ENCODE peak calls at places on chromosomes 7 and 10, in six cellular contexts. O is transverse colon; S is heart right ventricle; E is CD8-positive, alpha-beta T cell; A is lung; J is MM.1S. R is an unnamed sample.

GRCh38 chr10:101367569-101368453 is 13.8 kb downstream of the BTRC start:
- DNase-seq in O (no peak), S (no peak), E (no peak), A (no peak), J (no peak), R (no peak)

GRCh38 chr10:43013065-43013464 is 63.8 kb upstream of the RET start:
- DNase-seq in O (no peak), S (no peak), E (no peak), A (no peak), J (no peak), R (no peak)

GRCh38 chr10:614772-615582 is 74.5 kb downstream of the DIP2C start:
- DNase-seq in O (no peak), S (no peak), E (no peak), A (no peak), J (no peak), R (peak; percentile 23)

GRCh38 chr10:113463777-113464176 is 89.1 kb upstream of the HABP2 start:
- DNase-seq in O (no peak), S (no peak), E (no peak), A (no peak), J (no peak), R (peak; percentile 29)

GRCh38 chr7:87702326-87702725 is 74.1 kb downstream of the RUNDC3B start:
- DNase-seq in O (no peak), S (no peak), E (no peak), A (no peak), J (no peak), R (no peak)

GRCh38 chr10:10326119-10326518 is 691.6 kb upstream of the CELF2 start:
- DNase-seq in O (no peak), S (no peak), E (no peak), A (no peak), J (no peak), R (no peak)

GRCh38 chr10:131213651-131214505 is 97.6 kb downstream of the TCERG1L start:
- DNase-seq in O (no peak), S (no peak), E (no peak), A (no peak), J (no peak), R (peak; percentile 1)

GRCh38 chr10:78454123-78454645 is 420.5 kb downstream of the RPS24 start:
- DNase-seq in O (no peak), S (no peak), E (no peak), A (no peak), J (no peak), R (no peak)

GRCh38 chr10:128150045-128150493 is 23.8 kb upstream of the MKI67 start:
- DNase-seq in O (peak; percentile 71), S (peak; percentile 40), E (peak; percentile 80), A (peak; percentile 52), J (peak; percentile 82), R (peak; percentile 48)

GRCh38 chr10:7494034-7494433 is 83.2 kb upstream of the SFMBT2 start:
- DNase-seq in O (no peak), S (no peak), E (no peak), A (no peak), J (no peak), R (peak; percentile 43)

GRCh38 chr7:4185736-4186512 is 496.2 kb upstream of the FOXK1 start:
- DNase-seq in O (no peak), S (no peak), E (no peak), A (no peak), J (no peak), R (no peak)

GRCh38 chr10:113492181-113492580 is 60.7 kb upstream of the HABP2 start:
- DNase-seq in O (no peak), S (no peak), E (no peak), A (no peak), J (no peak), R (no peak)

GRCh38 chr7:127632276-127632910 is 14.5 kb upstream of the PAX4 start:
- DNase-seq in O (no peak), S (no peak), E (no peak), A (no peak), J (no peak), R (no peak)

GRCh38 chr10:131767716-131768115 is 133.1 kb upstream of the PPP2R2D start:
- DNase-seq in O (no peak), S (no peak), E (no peak), A (no peak), J (no peak), R (no peak)

GRCh38 chr7:158351481-158351880 is 236.1 kb downstream of the PTPRN2 start:
- DNase-seq in O (no peak), S (peak; percentile 0), E (no peak), A (no peak), J (no peak), R (no peak)

GRCh38 chr7:101985646-101986199 is 168.3 kb downstream of the CUX1 start:
- DNase-seq in O (no peak), S (no peak), E (no peak), A (no peak), J (no peak), R (no peak)

GRCh38 chr10:21638681-21639080 is 104.6 kb downstream of the MLLT10 start:
- DNase-seq in O (no peak), S (no peak), E (no peak), A (no peak), J (no peak), R (peak; percentile 61)

GRCh38 chr10:77576007-77576367 is 61.6 kb downstream of the KCNMA1 start:
- DNase-seq in O (no peak), S (no peak), E (no peak), A (no peak), J (no peak), R (no peak)

GRCh38 chr7:114530074-114530611 is 115.5 kb downstream of the FOXP2 start:
- DNase-seq in O (no peak), S (no peak), E (no peak), A (no peak), J (no peak), R (no peak)

GRCh38 chr10:123135415-123136141 is at the start of gene HMX3:
- DNase-seq in O (no peak), S (no peak), E (peak; percentile 44), A (no peak), J (no peak), R (no peak)

GRCh38 chr10:110747609-110748464 is 103.7 kb downstream of the RBM20 start:
- DNase-seq in O (no peak), S (no peak), E (no peak), A (no peak), J (no peak), R (peak; percentile 26)

GRCh38 chr10:82558208-82558607 is 683.2 kb downstream of the NRG3 start:
- DNase-seq in O (no peak), S (no peak), E (no peak), A (no peak), J (no peak), R (no peak)

GRCh38 chr7:44073664-44074348 is 8.4 kb upstream of the PGAM2 start:
- DNase-seq in O (peak; percentile 91), S (peak; percentile 77), E (peak; percentile 62), A (peak; percentile 79), J (no peak), R (no peak)

GRCh38 chr7:128849804-128850490 is 12.7 kb upstream of the ATP6V1F start:
- DNase-seq in O (no peak), S (no peak), E (no peak), A (no peak), J (no peak), R (no peak)

GRCh38 chr10:64148597-64148996 is 627.4 kb downstream of the REEP3 start:
- DNase-seq in O (no peak), S (no peak), E (no peak), A (no peak), J (no peak), R (no peak)

GRCh38 chr7:1934756-1935155 is 264.7 kb downstream of the ELFN1 start:
- DNase-seq in O (no peak), S (no peak), E (no peak), A (no peak), J (no peak), R (no peak)

GRCh38 chr7:1936006-1936310 is 265.9 kb downstream of the ELFN1 start:
- DNase-seq in O (no peak), S (no peak), E (no peak), A (no peak), J (no peak), R (no peak)

GRCh38 chr7:1935176-1936005 is 265.3 kb downstream of the ELFN1 start:
- DNase-seq in O (no peak), S (no peak), E (no peak), A (no peak), J (no peak), R (no peak)

GRCh38 chr7:1937252-1937605 is 267.2 kb downstream of the ELFN1 start:
- DNase-seq in O (no peak), S (no peak), E (no peak), A (no peak), J (no peak), R (no peak)

GRCh38 chr7:1936531-1937251 is 266.6 kb downstream of the ELFN1 start:
- DNase-seq in O (no peak), S (no peak), E (no peak), A (no peak), J (no peak), R (no peak)
- H3K36me3 ChIP-seq in O (no peaks in the 10 kb centered on the region), S (no peaks in the 10 kb centered on the region), E (peaks cover 50% of the 10 kb centered on the region), A (peaks cover 10% of the 10 kb centered on the region), J (no peaks in the 10 kb centered on the region), R (no peaks in the 10 kb centered on the region)

DNA sequence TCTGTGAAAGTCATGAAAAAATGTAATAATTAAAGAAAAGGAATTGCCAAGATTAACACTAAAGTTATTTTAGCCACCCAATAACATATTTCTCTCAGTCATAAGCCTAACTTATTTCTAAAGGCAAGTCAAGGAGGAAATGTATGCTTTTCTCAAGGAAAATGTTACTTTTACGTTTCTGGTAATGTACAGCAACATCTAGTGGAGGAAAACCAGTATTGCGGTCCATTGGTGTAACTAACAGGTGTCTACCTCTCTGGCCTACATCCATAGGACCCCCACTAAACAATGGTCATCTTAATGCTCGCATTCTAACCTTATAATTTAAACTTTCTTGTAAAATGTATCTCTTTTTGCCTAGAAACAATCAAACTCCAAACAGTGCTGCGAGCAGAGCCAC is 437.5 kb downstream of the KIF20B start:
- DNase-seq in O (no peak), S (no peak), E (no peak), A (no peak), J (peak; percentile 34), R (no peak)
- TF ChIP-seq CTCF in O (peak; percentile 44), S (no peak), E (no peak), A (no peak), J (peak; percentile 48), R (peak; percentile 20)

GRCh38 chr7:761101-761500 is 34.0 kb upstream of the PRKAR1B start:
- DNase-seq in O (no peak), S (no peak), E (no peak), A (no peak), J (no peak), R (no peak)
- H3K27ac ChIP-seq in O (no peak overlapping the region), S (no peak overlapping the region), E (no peak overlapping the region), A (no peak overlapping the region), J (no peak overlapping the region), R (no peak overlapping the region)

GRCh38 chr7:26197153-26198115 is 3.1 kb downstream of the HNRNPA2B1 start:
- DNase-seq in O (no peak), S (no peak), E (no peak), A (no peak), J (no peak), R (no peak)

GRCh38 chr7:26198781-26199169 is 1.8 kb downstream of the HNRNPA2B1 start:
- DNase-seq in O (no peak), S (no peak), E (no peak), A (no peak), J (no peak), R (no peak)

GRCh38 chr7:26200113-26200443 is 468 bp downstream of the HNRNPA2B1 start:
- DNase-seq in O (peak; percentile 81), S (peak; percentile 84), E (peak; percentile 74), A (peak; percentile 68), J (peak; percentile 58), R (peak; percentile 74)

GRCh38 chr7:26199301-26200112 is 1.0 kb downstream of the HNRNPA2B1 start:
- DNase-seq in O (peak; percentile 77), S (peak; percentile 73), E (peak; percentile 61), A (peak; percentile 72), J (peak; percentile 45), R (peak; percentile 71)

GRCh38 chr7:26198133-26198780 is 2.3 kb downstream of the HNRNPA2B1 start:
- DNase-seq in O (no peak), S (no peak), E (no peak), A (no peak), J (peak; percentile 67), R (no peak)
- H3K36me3 ChIP-seq in O (peaks cover 35% of the 10 kb centered on the region), S (peaks cover 31% of the 10 kb centered on the region), E (peaks cover 37% of the 10 kb centered on the region), A (peaks cover 13% of the 10 kb centered on the region), J (peaks cover 36% of the 10 kb centered on the region), R (peaks cover 40% of the 10 kb centered on the region)

R was measured in thyroid gland.